ENCODE peak calls at places on chromosome 3, in seven cellular contexts. One of them, this sample, is unnamed.

GRCh38 chr3:36904641-36905040 is 40.2 kb downstream of the TRANK1 start:
- DNase-seq in K562: no peak
- DNase-seq in HepG2: peak; percentile 19
- DNase-seq in H1: peak; percentile 7
- DNase-seq in SK-N-SH: peak; percentile 34
- DNase-seq in GM12891: no peak
- DNase-seq in GM12878: no peak
- DNase-seq in this sample: no peak

GRCh38 chr3:196202516-196202970 is 8.7 kb downstream of the ZDHHC19 start:
- DNase-seq in HepG2: peak; percentile 46
- DNase-seq in H1: no peak
- DNase-seq in K562: no peak
- DNase-seq in SK-N-SH: no peak
- DNase-seq in GM12891: peak; percentile 56
- DNase-seq in GM12878: no peak
- DNase-seq in this sample: no peak

GRCh38 chr3:8827641-8828040 is 58.2 kb upstream of the OXTR start:
- DNase-seq in H1: no peak
- DNase-seq in GM12878: no peak
- DNase-seq in GM12891: no peak
- DNase-seq in K562: no peak
- DNase-seq in HepG2: no peak
- DNase-seq in SK-N-SH: no peak
- DNase-seq in this sample: no peak

GRCh38 chr3:27195059-27195458 is 174.1 kb downstream of the NEK10 start:
- DNase-seq in H1: no peak
- DNase-seq in GM12891: no peak
- DNase-seq in HepG2: no peak
- DNase-seq in SK-N-SH: no peak
- DNase-seq in K562: no peak
- DNase-seq in GM12878: no peak
- DNase-seq in this sample: no peak

GRCh38 chr3:141305436-141305835 is 62.9 kb upstream of the ZBTB38 start:
- DNase-seq in K562: no peak
- DNase-seq in GM12878: no peak
- DNase-seq in SK-N-SH: no peak
- DNase-seq in GM12891: no peak
- DNase-seq in HepG2: peak; percentile 24
- DNase-seq in H1: no peak
- DNase-seq in this sample: no peak

GRCh38 chr3:69999191-70000027 is at the start of gene SAMMSON:
- DNase-seq in H1: no peak
- DNase-seq in HepG2: no peak
- DNase-seq in SK-N-SH: no peak
- DNase-seq in GM12891: no peak
- DNase-seq in K562: peak; percentile 78
- DNase-seq in GM12878: no peak
- DNase-seq in this sample: no peak

GRCh38 chr3:171778493-171778892 is 31.8 kb downstream of the PLD1 start:
- DNase-seq in GM12878: no peak
- DNase-seq in GM12891: no peak
- DNase-seq in SK-N-SH: no peak
- DNase-seq in H1: no peak
- DNase-seq in HepG2: no peak
- DNase-seq in K562: no peak
- DNase-seq in this sample: no peak

GRCh38 chr3:141360888-141361598 is 7.3 kb upstream of the ZBTB38 start:
- DNase-seq in H1: no peak
- DNase-seq in K562: peak; percentile 50
- DNase-seq in GM12891: peak; percentile 39
- DNase-seq in HepG2: peak; percentile 98
- DNase-seq in GM12878: no peak
- DNase-seq in SK-N-SH: peak; percentile 70
- DNase-seq in this sample: no peak

GRCh38 chr3:161291191-161291901 is 70.2 kb downstream of the NMD3 start:
- DNase-seq in H1: no peak
- DNase-seq in GM12891: no peak
- DNase-seq in K562: no peak
- DNase-seq in GM12878: no peak
- DNase-seq in HepG2: no peak
- DNase-seq in SK-N-SH: no peak
- DNase-seq in this sample: no peak

GRCh38 chr3:154304116-154304786 is 20.0 kb downstream of the DHX36 start:
- DNase-seq in SK-N-SH: no peak
- DNase-seq in HepG2: no peak
- DNase-seq in K562: no peak
- DNase-seq in GM12891: no peak
- DNase-seq in GM12878: no peak
- DNase-seq in H1: no peak
- DNase-seq in this sample: no peak

GRCh38 chr3:112090899-112091586 is 4.9 kb downstream of the C3orf52 start:
- DNase-seq in SK-N-SH: no peak
- DNase-seq in H1: no peak
- DNase-seq in GM12878: no peak
- DNase-seq in GM12891: no peak
- DNase-seq in HepG2: no peak
- DNase-seq in K562: no peak
- DNase-seq in this sample: no peak

GRCh38 chr3:117433439-117433838 is 723.9 kb downstream of the TUSC7 start:
- DNase-seq in GM12891: no peak
- DNase-seq in GM12878: no peak
- DNase-seq in H1: no peak
- DNase-seq in K562: no peak
- DNase-seq in SK-N-SH: no peak
- DNase-seq in HepG2: no peak
- DNase-seq in this sample: no peak

GRCh38 chr3:157174265-157174615 is 14.3 kb upstream of the CCNL1 start:
- DNase-seq in GM12878: no peak
- DNase-seq in H1: no peak
- DNase-seq in K562: no peak
- DNase-seq in HepG2: no peak
- DNase-seq in SK-N-SH: no peak
- DNase-seq in GM12891: no peak
- DNase-seq in this sample: no peak

GRCh38 chr3:155646128-155646527 is 98.7 kb downstream of the PLCH1 start:
- DNase-seq in SK-N-SH: no peak
- DNase-seq in GM12891: no peak
- DNase-seq in HepG2: peak; percentile 71
- DNase-seq in H1: no peak
- DNase-seq in GM12878: no peak
- DNase-seq in K562: no peak
- DNase-seq in this sample: no peak

GRCh38 chr3:121552797-121553196 is 7.0 kb upstream of the POLQ start:
- DNase-seq in H1: no peak
- DNase-seq in K562: no peak
- DNase-seq in GM12891: no peak
- DNase-seq in SK-N-SH: no peak
- DNase-seq in GM12878: no peak
- DNase-seq in HepG2: no peak
- DNase-seq in this sample: no peak

GRCh38 chr3:121557426-121557934 is 10.3 kb upstream of the ARGFX start:
- DNase-seq in HepG2: no peak
- DNase-seq in H1: no peak
- DNase-seq in GM12878: no peak
- DNase-seq in K562: no peak
- DNase-seq in SK-N-SH: no peak
- DNase-seq in GM12891: no peak
- DNase-seq in this sample: no peak

DNA sequence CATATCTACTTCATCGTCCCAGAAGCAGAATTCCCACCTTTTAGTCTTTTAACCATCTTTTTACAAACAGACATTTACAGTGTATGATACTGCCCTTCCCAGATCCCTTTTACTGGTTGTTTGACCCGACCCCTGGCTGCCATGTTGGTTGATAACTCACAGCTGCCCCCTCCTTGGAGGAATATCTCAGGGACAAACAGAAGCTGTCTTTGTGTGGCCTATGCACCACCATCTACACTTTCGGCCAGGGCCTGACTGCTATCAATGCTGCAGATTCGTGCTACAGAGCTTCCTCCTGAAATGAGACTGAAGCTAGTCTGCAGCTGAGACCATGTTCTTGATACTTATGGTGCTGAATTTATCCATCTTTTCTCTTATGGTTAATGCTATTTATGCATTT is 6.6 kb upstream of the POLQ start:
- DNase-seq in H1: no peak
- DNase-seq in HepG2: no peak
- DNase-seq in GM12878: no peak
- DNase-seq in SK-N-SH: no peak
- DNase-seq in GM12891: no peak
- DNase-seq in K562: no peak
- DNase-seq in this sample: no peak
- TF ChIP-seq TAF1 in H1: no peak
- TF ChIP-seq TAF1 in HepG2: no peak
- TF ChIP-seq TAF1 in GM12878: no peak
- TF ChIP-seq TAF1 in SK-N-SH: no peak
- TF ChIP-seq TAF1 in GM12891: no peak
- TF ChIP-seq TAF1 in K562: no peak
- TF ChIP-seq TAF1 in this sample: no peak

DNA sequence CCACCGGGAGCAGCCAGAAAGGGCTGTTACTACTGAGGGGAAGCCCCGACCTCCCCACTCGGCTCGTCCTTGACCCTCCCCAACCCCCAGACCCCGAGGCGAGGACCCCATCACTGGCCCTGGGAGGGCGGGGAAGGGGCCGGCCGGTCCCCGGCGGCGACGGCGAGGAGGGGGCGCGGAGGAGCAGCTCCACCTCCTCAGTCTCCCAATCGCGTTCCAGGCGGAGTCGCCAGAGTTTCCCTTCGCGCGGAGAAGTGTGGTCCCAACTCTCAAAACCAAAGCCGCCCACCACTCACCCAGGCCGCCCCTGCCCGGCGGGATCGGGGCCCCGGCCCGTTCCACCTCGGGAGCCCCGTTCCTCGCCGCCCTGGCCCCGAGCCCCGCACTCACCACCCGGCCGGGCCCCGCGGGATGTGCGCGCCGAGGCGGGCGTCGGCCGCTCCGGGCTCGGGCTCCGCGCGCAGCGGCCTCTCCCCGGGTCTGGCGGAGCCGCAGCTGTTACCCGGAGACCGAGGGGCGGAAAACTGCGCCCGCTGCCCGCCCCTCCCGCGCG is 947 bp downstream of the PLXNB1 start:
- DNase-seq in H1: no peak
- DNase-seq in GM12878: no peak
- DNase-seq in K562: peak; percentile 41
- DNase-seq in HepG2: no peak
- DNase-seq in GM12891: no peak
- DNase-seq in SK-N-SH: peak; percentile 89
- DNase-seq in this sample: no peak
- TF ChIP-seq POLR2AphosphoS5 in H1: no peak
- TF ChIP-seq POLR2AphosphoS5 in GM12878: no peak
- TF ChIP-seq POLR2AphosphoS5 in K562: no peak
- TF ChIP-seq POLR2AphosphoS5 in HepG2: peak; percentile 27
- TF ChIP-seq POLR2AphosphoS5 in GM12891: no peak
- TF ChIP-seq POLR2AphosphoS5 in SK-N-SH: peak; percentile 17
- TF ChIP-seq POLR2AphosphoS5 in this sample: no peak

GRCh38 chr3:194324823-194325327 is 26.3 kb downstream of the CPN2 start:
- DNase-seq in H1: no peak
- DNase-seq in SK-N-SH: no peak
- DNase-seq in GM12878: no peak
- DNase-seq in GM12891: no peak
- DNase-seq in HepG2: no peak
- DNase-seq in K562: no peak
- DNase-seq in this sample: no peak

GRCh38 chr3:194320744-194321243 is 30.3 kb downstream of the CPN2 start:
- DNase-seq in GM12891: no peak
- DNase-seq in H1: no peak
- DNase-seq in K562: no peak
- DNase-seq in SK-N-SH: no peak
- DNase-seq in GM12878: no peak
- DNase-seq in HepG2: peak; percentile 83
- DNase-seq in this sample: no peak

GRCh38 chr3:194321666-194322640 is 29.2 kb downstream of the CPN2 start:
- DNase-seq in H1: no peak
- DNase-seq in GM12878: no peak
- DNase-seq in GM12891: no peak
- DNase-seq in SK-N-SH: no peak
- DNase-seq in HepG2: no peak
- DNase-seq in K562: no peak
- DNase-seq in this sample: no peak

GRCh38 chr3:194323785-194324735 is 27.1 kb downstream of the CPN2 start:
- DNase-seq in H1: no peak
- DNase-seq in K562: peak; percentile 75
- DNase-seq in GM12891: peak; percentile 66
- DNase-seq in SK-N-SH: peak; percentile 83
- DNase-seq in HepG2: peak; percentile 59
- DNase-seq in GM12878: no peak
- DNase-seq in this sample: peak; percentile 53

DNA sequence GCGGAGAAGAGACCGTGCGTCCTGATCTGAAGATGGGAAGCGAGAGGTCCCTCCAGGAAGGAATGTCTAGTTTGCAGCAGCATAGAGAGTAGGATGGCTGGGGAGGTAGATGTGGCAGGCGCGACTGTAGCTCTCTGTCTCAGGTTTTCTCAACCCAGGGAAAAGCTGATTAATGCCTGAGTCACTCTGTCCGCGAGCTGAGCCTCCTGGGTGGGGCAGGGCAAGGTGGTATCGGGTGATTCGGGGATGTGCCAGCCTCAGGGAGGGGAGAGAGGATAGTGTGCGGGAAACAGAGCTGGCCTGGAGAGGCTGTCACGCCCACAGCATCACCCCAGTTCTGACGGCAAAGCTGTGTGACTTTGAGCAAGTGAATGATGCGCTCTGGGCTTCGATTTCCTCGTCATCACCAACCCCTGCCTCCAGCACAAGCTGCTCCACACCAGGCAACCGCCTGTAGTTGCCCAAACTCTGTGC is 28.4 kb downstream of the CPN2 start:
- DNase-seq in SK-N-SH: no peak
- DNase-seq in GM12891: no peak
- DNase-seq in H1: no peak
- DNase-seq in GM12878: no peak
- DNase-seq in HepG2: peak; percentile 50
- DNase-seq in K562: peak; percentile 22
- DNase-seq in this sample: no peak
- TF ChIP-seq TAF1 in SK-N-SH: no peak
- TF ChIP-seq TAF1 in GM12891: no peak
- TF ChIP-seq TAF1 in H1: no peak
- TF ChIP-seq TAF1 in GM12878: no peak
- TF ChIP-seq TAF1 in HepG2: no peak
- TF ChIP-seq TAF1 in K562: no peak
- TF ChIP-seq TAF1 in this sample: no peak

GRCh38 chr3:105906345-105906744 is 37.5 kb upstream of the CBLB start:
- DNase-seq in GM12891: no peak
- DNase-seq in SK-N-SH: no peak
- DNase-seq in H1: no peak
- DNase-seq in HepG2: no peak
- DNase-seq in GM12878: no peak
- DNase-seq in K562: no peak
- DNase-seq in this sample: no peak

GRCh38 chr3:105904683-105905320 is 36.0 kb upstream of the CBLB start:
- DNase-seq in HepG2: no peak
- DNase-seq in K562: no peak
- DNase-seq in GM12878: no peak
- DNase-seq in H1: no peak
- DNase-seq in GM12891: no peak
- DNase-seq in SK-N-SH: no peak
- DNase-seq in this sample: no peak

GRCh38 chr3:105907790-105908189 is 39.0 kb upstream of the CBLB start:
- DNase-seq in HepG2: no peak
- DNase-seq in GM12878: peak; percentile 25
- DNase-seq in GM12891: no peak
- DNase-seq in SK-N-SH: no peak
- DNase-seq in K562: no peak
- DNase-seq in H1: no peak
- DNase-seq in this sample: no peak

GRCh38 chr3:105905328-105905727 is 36.5 kb upstream of the CBLB start:
- DNase-seq in GM12878: no peak
- DNase-seq in H1: no peak
- DNase-seq in HepG2: no peak
- DNase-seq in GM12891: no peak
- DNase-seq in SK-N-SH: no peak
- DNase-seq in K562: no peak
- DNase-seq in this sample: no peak

GRCh38 chr3:105906834-105907233 is 38.0 kb upstream of the CBLB start:
- DNase-seq in K562: no peak
- DNase-seq in GM12878: no peak
- DNase-seq in SK-N-SH: no peak
- DNase-seq in GM12891: no peak
- DNase-seq in HepG2: no peak
- DNase-seq in H1: no peak
- DNase-seq in this sample: no peak
- TF ChIP-seq POLR2AphosphoS5 in K562: no peak
- TF ChIP-seq POLR2AphosphoS5 in GM12878: no peak
- TF ChIP-seq POLR2AphosphoS5 in SK-N-SH: no peak
- TF ChIP-seq POLR2AphosphoS5 in GM12891: no peak
- TF ChIP-seq POLR2AphosphoS5 in HepG2: no peak
- TF ChIP-seq POLR2AphosphoS5 in H1: no peak
- TF ChIP-seq POLR2AphosphoS5 in this sample: no peak